ENCODE peak calls at places on chromosomes 5 and 9, in six cellular contexts. One of them, this sample, is unnamed.

GRCh38 chr9:127909839-127910273 is 7.0 kb downstream of the ST6GALNAC4 start:
- DNase-seq in transverse colon: peak; percentile 9
- DNase-seq in mesenchymal stem cell: no peak
- DNase-seq in ecto neural progenitor cell: peak; percentile 41
- DNase-seq in fibroblast of lung: no peak
- DNase-seq in C1 segment of cervical spinal cord: no peak
- DNase-seq in this sample: no peak

GRCh38 chr9:124011460-124012301 is at the start of gene LHX2:
- DNase-seq in transverse colon: peak; percentile 27
- DNase-seq in mesenchymal stem cell: peak; percentile 63
- DNase-seq in ecto neural progenitor cell: peak; percentile 90
- DNase-seq in fibroblast of lung: peak; percentile 85
- DNase-seq in C1 segment of cervical spinal cord: no peak
- DNase-seq in this sample: peak; percentile 66

GRCh38 chr9:12822111-12822510 is 47.3 kb downstream of the LURAP1L start:
- DNase-seq in transverse colon: no peak
- DNase-seq in mesenchymal stem cell: no peak
- DNase-seq in ecto neural progenitor cell: no peak
- DNase-seq in fibroblast of lung: peak; percentile 71
- DNase-seq in C1 segment of cervical spinal cord: no peak
- DNase-seq in this sample: no peak

GRCh38 chr9:28287413-28287812 is 714.1 kb upstream of the C9orf72 start:
- DNase-seq in transverse colon: no peak
- DNase-seq in mesenchymal stem cell: no peak
- DNase-seq in ecto neural progenitor cell: no peak
- DNase-seq in fibroblast of lung: no peak
- DNase-seq in C1 segment of cervical spinal cord: no peak
- DNase-seq in this sample: no peak

GRCh38 chr5:95053253-95053652 is 231.6 kb downstream of the MCTP1 start:
- DNase-seq in transverse colon: no peak
- DNase-seq in mesenchymal stem cell: no peak
- DNase-seq in ecto neural progenitor cell: no peak
- DNase-seq in fibroblast of lung: no peak
- DNase-seq in C1 segment of cervical spinal cord: no peak
- DNase-seq in this sample: no peak

GRCh38 chr5:134851307-134851923 is 5.6 kb downstream of the C5orf24 start:
- DNase-seq in transverse colon: no peak
- DNase-seq in mesenchymal stem cell: peak; percentile 44
- DNase-seq in ecto neural progenitor cell: no peak
- DNase-seq in fibroblast of lung: peak; percentile 35
- DNase-seq in C1 segment of cervical spinal cord: no peak
- DNase-seq in this sample: no peak

GRCh38 chr9:93098236-93098946 is 2.4 kb downstream of the CARD19 start:
- DNase-seq in transverse colon: peak; percentile 82
- DNase-seq in mesenchymal stem cell: peak; percentile 97
- DNase-seq in ecto neural progenitor cell: no peak
- DNase-seq in fibroblast of lung: peak; percentile 99
- DNase-seq in C1 segment of cervical spinal cord: peak; percentile 70
- DNase-seq in this sample: peak; percentile 29

GRCh38 chr5:55140908-55141665 is 18.9 kb upstream of the GPX8 start:
- DNase-seq in transverse colon: no peak
- DNase-seq in mesenchymal stem cell: no peak
- DNase-seq in ecto neural progenitor cell: no peak
- DNase-seq in fibroblast of lung: no peak
- DNase-seq in C1 segment of cervical spinal cord: no peak
- DNase-seq in this sample: no peak

GRCh38 chr9:96618209-96619108 is 1.2 kb downstream of the CDC14B start:
- DNase-seq in transverse colon: peak; percentile 46
- DNase-seq in mesenchymal stem cell: peak; percentile 72
- DNase-seq in ecto neural progenitor cell: peak; percentile 59
- DNase-seq in fibroblast of lung: peak; percentile 51
- DNase-seq in C1 segment of cervical spinal cord: peak; percentile 15
- DNase-seq in this sample: peak; percentile 53

GRCh38 chr5:165321912-165322311 is 1816.5 kb downstream of the MAT2B start:
- DNase-seq in transverse colon: no peak
- DNase-seq in mesenchymal stem cell: peak; percentile 50
- DNase-seq in ecto neural progenitor cell: no peak
- DNase-seq in fibroblast of lung: peak; percentile 81
- DNase-seq in C1 segment of cervical spinal cord: no peak
- DNase-seq in this sample: no peak

GRCh38 chr5:122366501-122366900 is 54.5 kb downstream of the SNCAIP start:
- DNase-seq in transverse colon: no peak
- DNase-seq in mesenchymal stem cell: no peak
- DNase-seq in ecto neural progenitor cell: no peak
- DNase-seq in fibroblast of lung: peak; percentile 50
- DNase-seq in C1 segment of cervical spinal cord: no peak
- DNase-seq in this sample: no peak

GRCh38 chr9:14418262-14419200 is 104.6 kb upstream of the NFIB start:
- DNase-seq in transverse colon: no peak
- DNase-seq in mesenchymal stem cell: no peak
- DNase-seq in ecto neural progenitor cell: no peak
- DNase-seq in fibroblast of lung: no peak
- DNase-seq in C1 segment of cervical spinal cord: no peak
- DNase-seq in this sample: no peak

GRCh38 chr5:112685929-112686328 is 51.8 kb upstream of the APC start:
- DNase-seq in transverse colon: no peak
- DNase-seq in mesenchymal stem cell: no peak
- DNase-seq in ecto neural progenitor cell: no peak
- DNase-seq in fibroblast of lung: peak; percentile 85
- DNase-seq in C1 segment of cervical spinal cord: no peak
- DNase-seq in this sample: no peak

GRCh38 chr9:92636627-92637026 is 33.3 kb downstream of the IPPK start:
- DNase-seq in transverse colon: no peak
- DNase-seq in mesenchymal stem cell: no peak
- DNase-seq in ecto neural progenitor cell: no peak
- DNase-seq in fibroblast of lung: no peak
- DNase-seq in C1 segment of cervical spinal cord: no peak
- DNase-seq in this sample: no peak

GRCh38 chr5:13731229-13731628 is 213.3 kb downstream of the DNAH5 start:
- DNase-seq in transverse colon: no peak
- DNase-seq in mesenchymal stem cell: no peak
- DNase-seq in ecto neural progenitor cell: no peak
- DNase-seq in fibroblast of lung: no peak
- DNase-seq in C1 segment of cervical spinal cord: no peak
- DNase-seq in this sample: no peak

GRCh38 chr5:83472508-83473343 is 1.2 kb downstream of the VCAN start:
- DNase-seq in transverse colon: peak; percentile 16
- DNase-seq in mesenchymal stem cell: peak; percentile 55
- DNase-seq in ecto neural progenitor cell: peak; percentile 79
- DNase-seq in fibroblast of lung: peak; percentile 22
- DNase-seq in C1 segment of cervical spinal cord: peak; percentile 11
- DNase-seq in this sample: peak; percentile 21

GRCh38 chr9:14846871-14847311 is 63.3 kb downstream of the FREM1 start:
- DNase-seq in transverse colon: peak; percentile 56
- DNase-seq in mesenchymal stem cell: peak; percentile 39
- DNase-seq in ecto neural progenitor cell: peak; percentile 83
- DNase-seq in fibroblast of lung: peak; percentile 20
- DNase-seq in C1 segment of cervical spinal cord: no peak
- DNase-seq in this sample: no peak

GRCh38 chr5:153623906-153624765 is 133.7 kb downstream of the GRIA1 start:
- DNase-seq in transverse colon: no peak
- DNase-seq in mesenchymal stem cell: no peak
- DNase-seq in ecto neural progenitor cell: no peak
- DNase-seq in fibroblast of lung: peak; percentile 76
- DNase-seq in C1 segment of cervical spinal cord: no peak
- DNase-seq in this sample: no peak

GRCh38 chr5:80957031-80957761 is 3.0 kb upstream of the RASGRF2 start:
- DNase-seq in transverse colon: no peak
- DNase-seq in mesenchymal stem cell: no peak
- DNase-seq in ecto neural progenitor cell: no peak
- DNase-seq in fibroblast of lung: peak; percentile 75
- DNase-seq in C1 segment of cervical spinal cord: no peak
- DNase-seq in this sample: no peak

GRCh38 chr5:124906339-124907097 is 160.1 kb upstream of the ZNF608 start:
- DNase-seq in transverse colon: peak; percentile 62
- DNase-seq in mesenchymal stem cell: peak; percentile 90
- DNase-seq in ecto neural progenitor cell: no peak
- DNase-seq in fibroblast of lung: peak; percentile 78
- DNase-seq in C1 segment of cervical spinal cord: peak; percentile 71
- DNase-seq in this sample: peak; percentile 88

GRCh38 chr5:53418844-53419243 is 61.6 kb upstream of the FST start:
- DNase-seq in transverse colon: no peak
- DNase-seq in mesenchymal stem cell: peak; percentile 93
- DNase-seq in ecto neural progenitor cell: no peak
- DNase-seq in fibroblast of lung: peak; percentile 96
- DNase-seq in C1 segment of cervical spinal cord: no peak
- DNase-seq in this sample: no peak

GRCh38 chr9:31799953-31800609 is 584.4 kb upstream of the ACO1 start:
- DNase-seq in transverse colon: no peak
- DNase-seq in mesenchymal stem cell: peak; percentile 34
- DNase-seq in ecto neural progenitor cell: no peak
- DNase-seq in fibroblast of lung: peak; percentile 18
- DNase-seq in C1 segment of cervical spinal cord: no peak
- DNase-seq in this sample: no peak

This sample was measured in hippocampal formation.